ENCODE peak calls at places on chromosomes 7 and 10, in five cellular contexts. P is neural progenitor cell, A is mammary epithelial cell, J is endodermal cell, U is IMR-90. X is an unnamed sample. For H3K4me1, the result is how much of the 10 kb centered on the place peaks cover.

GRCh38 chr7:96548664-96549063 is 161.0 kb downstream of the SEM1 start:
- DNase-seq in P (no peak), A (peak), J (no peak), U (no peak), X (no peak)

GRCh38 chr7:76515999-76516443 is 5.7 kb downstream of the UPK3B start:
- DNase-seq in P (no peak), A (no peak), J (no peak), U (peak), X (peak)

GRCh38 chr10:93570383-93570782 is 3.9 kb downstream of the FFAR4 start:
- DNase-seq in P (no peak), A (no peak), J (no peak), U (no peak), X (no peak)

GRCh38 chr10:109886037-109886787 is 37.1 kb downstream of the XPNPEP1 start:
- DNase-seq in P (no peak), A (no peak), J (no peak), U (no peak), X (peak)

GRCh38 chr7:142508251-142508650 is 241.0 kb upstream of the PRSS1 start:
- DNase-seq in P (no peak), A (peak), J (no peak), U (no peak), X (no peak)

GRCh38 chr7:81299711-81300110 is 380.9 kb upstream of the SEMA3C start:
- DNase-seq in P (no peak), A (peak), J (no peak), U (peak), X (peak)

GRCh38 chr7:122983261-122983660 is 12.2 kb downstream of the TAS2R16 start:
- DNase-seq in P (no peak), A (no peak), J (no peak), U (no peak), X (no peak)

GRCh38 chr10:110751845-110752244 is 107.7 kb downstream of the RBM20 start:
- DNase-seq in P (no peak), A (no peak), J (no peak), U (no peak), X (no peak)

GRCh38 chr7:7773334-7774308 is 55.2 kb upstream of the RPA3 start:
- DNase-seq in P (no peak), A (no peak), J (no peak), U (no peak), X (no peak)

GRCh38 chr7:127207246-127207645 is 45.5 kb downstream of the GRM8 start:
- DNase-seq in P (no peak), A (no peak), J (no peak), U (no peak), X (no peak)

GRCh38 chr7:136018104-136018503 is 40.9 kb upstream of the MTPN start:
- DNase-seq in P (no peak), A (peak), J (no peak), U (peak), X (peak)

GRCh38 chr7:25831901-25832411 is 320.0 kb upstream of the NFE2L3 start:
- DNase-seq in P (peak), A (no peak), J (no peak), U (peak), X (no peak)

GRCh38 chr10:131560726-131561390 is 249.3 kb upstream of the TCERG1L start:
- DNase-seq in P (no peak), A (no peak), J (no peak), U (no peak), X (no peak)

GRCh38 chr7:144908943-144909556 is 73.2 kb upstream of the TPK1 start:
- DNase-seq in P (peak), A (no peak), J (peak), U (no peak), X (no peak)

GRCh38 chr10:71842424-71842823 is 8.6 kb downstream of the PSAP start:
- DNase-seq in P (no peak), A (no peak), J (no peak), U (no peak), X (no peak)

GRCh38 chr7:29884399-29885272 is 78.3 kb downstream of the WIPF3 start:
- DNase-seq in P (no peak), A (no peak), J (peak), U (no peak), X (no peak)

GRCh38 chr7:44315504-44315903 is 9.9 kb downstream of the CAMK2B start:
- DNase-seq in P (no peak), A (no peak), J (no peak), U (no peak), X (no peak)

GRCh38 chr7:55050286-55050685 is 31.5 kb downstream of the EGFR start:
- DNase-seq in P (no peak), A (no peak), J (no peak), U (no peak), X (no peak)

GRCh38 chr7:133344275-133344674 is 91.4 kb downstream of the EXOC4 start:
- DNase-seq in P (no peak), A (no peak), J (no peak), U (peak), X (no peak)

GRCh38 chr7:131170440-131171105 is 157.1 kb upstream of the MKLN1 start:
- DNase-seq in P (peak), A (no peak), J (no peak), U (peak), X (peak)

GRCh38 chr7:112238330-112238729 is 31.8 kb downstream of the ZNF277 start:
- DNase-seq in P (no peak), A (no peak), J (no peak), U (no peak), X (no peak)

GRCh38 chr10:45578384-45578946 is 94.1 kb downstream of the ZFAND4 start:
- DNase-seq in P (no peak), A (no peak), J (no peak), U (no peak), X (no peak)

GRCh38 chr10:971150-971542 is 17.1 kb upstream of the GTPBP4 start:
- DNase-seq in P (no peak), A (no peak), J (no peak), U (peak), X (no peak)

GRCh38 chr10:62056219-62056618 is 154.7 kb downstream of the ARID5B start:
- DNase-seq in P (no peak), A (no peak), J (no peak), U (no peak), X (no peak)
- H3K4me1 ChIP-seq in P (under half), A (under half), J (under half), U (under half), X (under half)

DNA sequence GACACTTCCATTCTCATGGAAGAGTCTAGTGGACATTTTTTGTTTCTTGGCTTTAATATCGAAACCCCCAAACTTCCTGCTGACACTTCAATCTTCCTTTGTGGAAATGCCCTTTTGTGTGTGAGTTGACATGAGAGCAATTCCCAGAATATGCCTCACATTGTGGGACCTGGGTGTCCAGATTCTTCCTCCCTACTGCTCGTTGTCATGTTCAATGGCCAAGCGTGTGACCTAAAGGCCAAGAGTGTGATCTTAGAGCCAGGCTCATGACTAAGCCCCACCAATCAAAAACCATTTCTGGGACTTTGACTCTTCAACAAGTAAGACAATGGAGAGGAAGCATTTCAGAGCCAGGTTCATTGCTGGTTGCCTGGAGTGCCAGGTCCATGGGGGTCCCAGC is 52.5 kb upstream of the BMPER start:
- DNase-seq in P (no peak), A (no peak), J (no peak), U (no peak), X (no peak)
- H3K9ac ChIP-seq in P (no peak), A (no peak), J (no peak), U (no peak), X (no peak)

DNA sequence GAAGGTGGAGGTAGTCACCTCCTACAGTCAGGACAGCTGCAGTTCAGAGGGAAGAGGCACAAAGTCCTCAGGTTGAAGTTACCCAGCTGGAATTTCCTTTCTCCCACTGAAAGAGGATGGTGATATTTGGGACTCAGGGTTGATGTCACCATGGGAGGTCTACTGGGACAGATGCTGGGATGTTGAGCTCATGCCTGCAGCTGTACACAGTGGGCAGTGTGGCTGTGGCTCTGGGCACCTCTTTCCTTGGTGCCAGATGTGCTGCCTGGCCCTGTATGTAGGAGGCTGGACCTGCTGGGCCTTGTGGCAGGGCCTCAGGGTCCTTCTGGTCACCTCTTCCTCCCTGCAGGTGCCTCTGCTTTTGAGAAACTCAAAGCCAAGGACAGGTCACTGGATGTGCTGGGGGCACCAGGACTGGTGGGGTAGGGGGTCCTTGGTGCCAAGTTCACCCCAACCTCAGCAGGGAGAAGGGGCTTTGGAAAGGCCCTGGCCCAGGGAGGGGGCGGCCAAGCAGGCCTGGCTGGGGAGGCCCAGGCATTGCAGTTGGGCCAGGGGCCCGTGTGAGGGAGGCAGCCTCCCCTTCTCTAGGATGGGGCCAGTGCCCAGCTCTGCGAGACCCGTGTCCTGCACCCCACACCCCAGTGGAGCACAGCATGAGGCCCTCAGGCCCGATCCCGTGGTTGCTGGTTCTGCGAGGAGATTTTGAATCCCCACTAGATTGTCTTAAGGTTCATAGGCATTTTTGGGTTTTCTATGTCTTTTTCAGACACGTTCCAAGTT is 103.1 kb downstream of the BMS1 start:
- DNase-seq in P (no peak), A (no peak), J (peak), U (no peak), X (no peak)
- H3K4me1 ChIP-seq in P (under half), A (under half), J (under half), U (under half), X (under half)

GRCh38 chr10:4801405-4801804 is 24.6 kb upstream of the AKR1E2 start:
- DNase-seq in P (peak), A (no peak), J (peak), U (no peak), X (no peak)

GRCh38 chr10:4802711-4803487 is 23.1 kb upstream of the AKR1E2 start:
- DNase-seq in P (no peak), A (peak), J (no peak), U (no peak), X (no peak)

GRCh38 chr10:4803822-4804221 is 22.2 kb upstream of the AKR1E2 start:
- DNase-seq in P (no peak), A (no peak), J (no peak), U (no peak), X (no peak)

GRCh38 chr10:4806534-4806933 is 19.5 kb upstream of the AKR1E2 start:
- DNase-seq in P (no peak), A (no peak), J (no peak), U (no peak), X (no peak)

DNA sequence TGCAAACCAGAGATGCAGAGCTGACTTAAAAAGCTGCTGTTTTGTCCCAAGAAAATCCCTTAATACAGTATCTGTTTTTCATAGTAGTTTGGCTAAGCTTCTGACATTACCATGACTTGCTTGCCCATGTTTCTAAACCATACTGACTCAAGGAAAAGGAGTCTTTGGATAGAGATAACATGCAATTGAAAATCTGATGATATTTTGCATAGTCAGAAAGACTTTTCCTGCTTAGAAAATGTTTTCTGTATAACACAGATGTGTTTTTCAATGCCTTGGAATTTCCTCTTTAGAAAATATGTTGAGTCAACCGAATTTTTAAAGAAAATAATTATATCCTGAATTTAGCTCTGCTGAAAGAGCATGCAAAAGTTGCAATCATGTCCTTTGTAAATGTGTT is 21.5 kb upstream of the AKR1E2 start:
- DNase-seq in P (no peak), A (no peak), J (no peak), U (peak), X (peak)
- H3K9ac ChIP-seq in P (no peak), A (no peak), J (no peak), U (no peak), X (no peak)

DNA sequence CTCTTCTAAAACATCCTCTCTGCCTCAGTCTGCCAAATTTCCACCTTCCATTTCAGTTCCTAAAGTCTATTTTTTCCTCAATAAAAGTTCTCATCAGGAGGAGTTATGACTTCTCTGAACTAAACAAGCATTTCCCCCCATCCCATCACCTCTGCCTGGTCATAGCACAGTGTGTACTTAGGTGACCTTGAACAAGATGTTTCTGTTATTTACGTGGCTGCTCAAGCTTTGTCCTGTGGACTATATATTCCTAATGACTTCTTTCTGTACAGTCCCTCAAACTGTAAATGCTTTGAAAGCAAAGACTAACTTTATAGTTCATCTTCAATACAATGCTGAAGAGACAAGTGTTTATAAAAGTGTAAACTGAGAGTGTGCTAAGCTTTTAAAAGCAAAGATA is 166.9 kb downstream of the CPEB3 start:
- DNase-seq in P (no peak), A (no peak), J (no peak), U (no peak), X (no peak)
- H3K4me1 ChIP-seq in P (under half), A (under half), J (under half), U (under half), X (under half)

GRCh38 chr7:32427769-32428291 is 62.4 kb downstream of the LSM5 start:
- DNase-seq in P (peak), A (peak), J (peak), U (peak), X (peak)

DNA sequence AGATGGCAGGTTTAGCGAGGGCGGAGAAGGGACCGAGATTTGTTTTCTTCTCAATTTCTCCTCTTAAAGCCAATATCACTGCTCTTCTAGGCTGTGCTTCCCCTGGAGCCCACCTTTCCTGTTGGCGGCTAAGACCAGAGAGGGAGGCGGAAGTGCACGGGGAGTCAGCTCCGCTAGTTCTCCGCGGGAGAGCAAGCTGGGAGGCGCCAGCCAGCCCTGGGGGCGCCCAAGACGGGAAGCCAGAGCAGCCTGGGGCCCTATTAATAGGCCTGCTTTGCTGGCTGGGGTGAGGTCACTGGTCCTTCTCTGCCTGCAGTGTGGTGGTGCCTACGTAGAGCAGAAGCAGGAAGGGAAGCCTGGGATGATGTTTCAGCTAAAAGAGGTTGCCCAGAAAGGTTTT is 61.6 kb downstream of the LSM5 start:
- DNase-seq in P (no peak), A (no peak), J (peak), U (no peak), X (no peak)
- H3K9ac ChIP-seq in P (no peak), A (no peak), J (no peak), U (no peak), X (no peak)

DNA sequence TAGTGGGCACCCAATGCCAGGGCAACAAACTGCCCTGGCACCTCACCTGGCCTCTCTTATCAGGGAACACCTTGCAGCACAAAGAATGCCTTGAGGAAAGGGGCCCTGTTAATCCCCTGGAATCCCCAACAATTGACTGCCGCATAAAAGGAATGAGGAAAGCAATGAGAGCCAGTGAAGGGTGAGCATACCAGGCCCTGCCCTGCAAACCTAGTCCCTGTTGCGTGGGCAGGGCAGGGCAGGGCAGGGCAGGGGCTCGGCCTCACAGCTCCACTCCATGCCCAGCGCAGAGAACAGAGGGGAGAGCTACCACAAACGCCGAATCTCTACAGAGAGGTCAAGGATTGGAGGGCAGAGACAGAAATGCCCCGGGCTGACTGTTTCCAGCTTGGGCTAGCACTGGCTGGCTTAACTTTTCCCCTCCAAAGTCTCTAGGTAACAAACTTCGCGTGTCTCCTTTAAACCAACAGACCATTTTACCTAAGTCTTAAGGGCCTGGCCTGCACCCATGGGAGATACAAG is 1.1 kb downstream of the ANXA11 start:
- DNase-seq in P (peak), A (peak), J (peak), U (no peak), X (no peak)
- H3K4me1 ChIP-seq in P (under half), A (under half), J (under half), U (under half), X (under half)

GRCh38 chr10:30058570-30059132 is 735 bp downstream of the JCAD start:
- DNase-seq in P (peak), A (no peak), J (peak), U (no peak), X (no peak)

GRCh38 chr10:30059209-30060107 is at the start of gene JCAD:
- DNase-seq in P (peak), A (peak), J (peak), U (no peak), X (no peak)

GRCh38 chr10:30063098-30063497 is 3.7 kb upstream of the JCAD start:
- DNase-seq in P (no peak), A (no peak), J (no peak), U (peak), X (peak)

GRCh38 chr10:30062090-30062489 is 2.7 kb upstream of the JCAD start:
- DNase-seq in P (no peak), A (no peak), J (no peak), U (peak), X (peak)

DNA sequence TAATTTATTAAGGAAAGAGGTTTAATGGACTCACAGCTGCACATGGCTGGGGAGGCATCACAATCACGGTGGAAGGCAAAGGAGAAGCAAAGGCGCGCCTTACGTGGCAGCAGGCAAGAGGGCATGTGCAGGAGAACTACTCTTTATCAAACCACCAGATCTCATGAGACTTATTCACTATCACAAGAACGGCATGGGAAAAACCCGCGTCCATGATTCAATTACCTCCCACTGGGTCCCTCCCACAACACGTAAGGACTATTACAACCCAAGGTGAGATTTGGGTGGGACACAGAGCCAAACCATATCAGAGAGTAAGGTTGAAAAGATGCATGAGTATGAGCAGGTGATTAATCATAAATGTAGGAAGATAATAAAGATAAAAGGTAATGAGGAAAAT is 3.2 kb upstream of the JCAD start:
- DNase-seq in P (no peak), A (no peak), J (no peak), U (no peak), X (no peak)
- H3K9ac ChIP-seq in P (no peak), A (no peak), J (no peak), U (no peak), X (no peak)

GRCh38 chr7:50674896-50675835 is 107.5 kb downstream of the GRB10 start:
- DNase-seq in P (no peak), A (no peak), J (peak), U (no peak), X (no peak)
- H3K4me1 ChIP-seq in P (under half), A (under half), J (under half), U (under half), X (under half)

GRCh38 chr7:155981703-155982102 is 169.4 kb upstream of the SHH start:
- DNase-seq in P (no peak), A (no peak), J (no peak), U (no peak), X (no peak)
- H3K9ac ChIP-seq in P (no peak), A (no peak), J (no peak), U (no peak), X (no peak)